ENCODE peak calls at places on chromosome 7, in four cellular contexts. One of them, this sample, is unnamed.

GRCh38 chr7:84123903-84124573 is 70.6 kb downstream of the SEMA3A start:
- DNase-seq in psoas muscle: no peak
- DNase-seq in AG20443: peak
- DNase-seq in iris pigment epithelial cell: peak
- DNase-seq in this sample: peak

GRCh38 chr7:43137811-43138210 is 25.4 kb downstream of the HECW1 start:
- DNase-seq in psoas muscle: no peak
- DNase-seq in AG20443: peak
- DNase-seq in iris pigment epithelial cell: no peak
- DNase-seq in this sample: no peak

GRCh38 chr7:129376778-129377700 is 57.2 kb upstream of the STRIP2 start:
- DNase-seq in iris pigment epithelial cell: peak
- DNase-seq in psoas muscle: no peak
- DNase-seq in AG20443: peak
- DNase-seq in this sample: no peak

GRCh38 chr7:15853832-15854470 is 167.5 kb upstream of the MEOX2 start:
- DNase-seq in AG20443: no peak
- DNase-seq in iris pigment epithelial cell: no peak
- DNase-seq in psoas muscle: no peak
- DNase-seq in this sample: no peak

GRCh38 chr7:74475987-74476350 is 22.3 kb downstream of the GTF2IRD1 start:
- DNase-seq in psoas muscle: no peak
- DNase-seq in iris pigment epithelial cell: no peak
- DNase-seq in AG20443: no peak
- DNase-seq in this sample: no peak

GRCh38 chr7:52119537-52119936 is 802.9 kb upstream of the COBL start:
- DNase-seq in iris pigment epithelial cell: no peak
- DNase-seq in AG20443: no peak
- DNase-seq in psoas muscle: no peak
- DNase-seq in this sample: no peak

GRCh38 chr7:132783824-132784223 is 207.6 kb upstream of the PLXNA4 start:
- DNase-seq in AG20443: no peak
- DNase-seq in psoas muscle: no peak
- DNase-seq in iris pigment epithelial cell: peak
- DNase-seq in this sample: no peak

GRCh38 chr7:98222533-98223195 is 11.4 kb downstream of the BHLHA15 start:
- DNase-seq in iris pigment epithelial cell: no peak
- DNase-seq in psoas muscle: no peak
- DNase-seq in AG20443: no peak
- DNase-seq in this sample: no peak

GRCh38 chr7:2732959-2733584 is 45.1 kb downstream of the AMZ1 start:
- DNase-seq in AG20443: peak
- DNase-seq in psoas muscle: peak
- DNase-seq in iris pigment epithelial cell: peak
- DNase-seq in this sample: no peak

GRCh38 chr7:27678617-27679260 is 16.1 kb upstream of the HIBADH start:
- DNase-seq in psoas muscle: no peak
- DNase-seq in iris pigment epithelial cell: peak
- DNase-seq in AG20443: peak
- DNase-seq in this sample: no peak

GRCh38 chr7:140719711-140720110 is 23.2 kb downstream of the NDUFB2 start:
- DNase-seq in iris pigment epithelial cell: peak
- DNase-seq in psoas muscle: no peak
- DNase-seq in AG20443: no peak
- DNase-seq in this sample: no peak

GRCh38 chr7:2148189-2148588 is 84.6 kb downstream of the MAD1L1 start:
- DNase-seq in psoas muscle: no peak
- DNase-seq in AG20443: no peak
- DNase-seq in iris pigment epithelial cell: no peak
- DNase-seq in this sample: no peak

GRCh38 chr7:19561121-19561805 is 147.6 kb downstream of the POLR1F start:
- DNase-seq in psoas muscle: no peak
- DNase-seq in AG20443: no peak
- DNase-seq in iris pigment epithelial cell: peak
- DNase-seq in this sample: no peak

GRCh38 chr7:88480901-88481300 is 174.2 kb upstream of the STEAP4 start:
- DNase-seq in psoas muscle: no peak
- DNase-seq in AG20443: no peak
- DNase-seq in iris pigment epithelial cell: no peak
- DNase-seq in this sample: peak

GRCh38 chr7:114085592-114086490 is 167.0 kb upstream of the PPP1R3A start:
- DNase-seq in psoas muscle: peak
- DNase-seq in iris pigment epithelial cell: peak
- DNase-seq in AG20443: peak
- DNase-seq in this sample: peak

GRCh38 chr7:102271158-102271798 is 15.4 kb upstream of the SH2B2 start:
- DNase-seq in psoas muscle: no peak
- DNase-seq in iris pigment epithelial cell: no peak
- DNase-seq in AG20443: no peak
- DNase-seq in this sample: no peak

GRCh38 chr7:90594791-90595317 is 1.3 kb upstream of the CDK14 start:
- DNase-seq in psoas muscle: peak
- DNase-seq in iris pigment epithelial cell: peak
- DNase-seq in AG20443: peak
- DNase-seq in this sample: no peak

GRCh38 chr7:5478568-5479045 is 55.0 kb upstream of the TNRC18 start:
- DNase-seq in AG20443: no peak
- DNase-seq in psoas muscle: no peak
- DNase-seq in iris pigment epithelial cell: no peak
- DNase-seq in this sample: no peak

GRCh38 chr7:85150624-85151023 is 36.2 kb downstream of the SEMA3D start:
- DNase-seq in iris pigment epithelial cell: no peak
- DNase-seq in AG20443: no peak
- DNase-seq in psoas muscle: no peak
- DNase-seq in this sample: no peak

GRCh38 chr7:936131-937054 is 18.1 kb downstream of the ADAP1 start:
- DNase-seq in psoas muscle: no peak
- DNase-seq in iris pigment epithelial cell: peak
- DNase-seq in AG20443: no peak
- DNase-seq in this sample: no peak

GRCh38 chr7:65216469-65216868 is 157.2 kb upstream of the ZNF92 start:
- DNase-seq in psoas muscle: no peak
- DNase-seq in iris pigment epithelial cell: peak
- DNase-seq in AG20443: no peak
- DNase-seq in this sample: no peak

GRCh38 chr7:117008849-117009531 is 55.7 kb downstream of the ST7 start:
- DNase-seq in AG20443: no peak
- DNase-seq in psoas muscle: no peak
- DNase-seq in iris pigment epithelial cell: peak
- DNase-seq in this sample: no peak

GRCh38 chr7:80705164-80705781 is 66.8 kb downstream of the CD36 start:
- DNase-seq in iris pigment epithelial cell: no peak
- DNase-seq in AG20443: no peak
- DNase-seq in psoas muscle: no peak
- DNase-seq in this sample: no peak

GRCh38 chr7:779480-779879 is 52.4 kb upstream of the PRKAR1B start:
- DNase-seq in psoas muscle: no peak
- DNase-seq in iris pigment epithelial cell: no peak
- DNase-seq in AG20443: no peak
- DNase-seq in this sample: no peak

GRCh38 chr7:18036783-18037182 is 9.1 kb upstream of the PRPS1L1 start:
- DNase-seq in psoas muscle: no peak
- DNase-seq in AG20443: no peak
- DNase-seq in iris pigment epithelial cell: no peak
- DNase-seq in this sample: no peak

GRCh38 chr7:29005829-29006228 is 47.7 kb upstream of the TRIL start:
- DNase-seq in AG20443: no peak
- DNase-seq in psoas muscle: no peak
- DNase-seq in iris pigment epithelial cell: peak
- DNase-seq in this sample: no peak